ENCODE peak calls at places on chromosomes 12 and 14, in four cellular contexts. S, P, T and W are unnamed samples.

GRCh38 chr12:89783321-89784060 is 74.9 kb upstream of the ATP2B1 start:
- DNase-seq in T (no peak), P (no peak), S (no peak), W (no peak)

GRCh38 chr14:81110186-81110585 is 110.6 kb downstream of the GTF2A1 start:
- DNase-seq in S (no peak), T (no peak), P (no peak), W (no peak)

GRCh38 chr12:132327351-132328171 is 1.8 kb downstream of the GALNT9 start:
- DNase-seq in P (no peak), S (no peak), T (no peak), W (no peak)

GRCh38 chr12:117048585-117048904 is 50.7 kb downstream of the TESC start:
- DNase-seq in T (no peak), S (no peak), P (no peak), W (no peak)

GRCh38 chr12:110846615-110847566 is at the start of gene CCDC63:
- DNase-seq in S (peak), T (peak), P (peak), W (no peak)

GRCh38 chr14:26132061-26132460 is 465.8 kb downstream of the NOVA1 start:
- DNase-seq in S (no peak), T (no peak), P (no peak), W (no peak)

GRCh38 chr12:85627584-85627983 is 208.6 kb downstream of the RASSF9 start:
- DNase-seq in S (no peak), T (no peak), P (no peak), W (no peak)

GRCh38 chr14:101858791-101859537 is 97.5 kb downstream of the PPP2R5C start:
- DNase-seq in T (no peak), S (no peak), P (no peak), W (no peak)

GRCh38 chr12:53381739-53382630 is 2.0 kb downstream of the SP1 start:
- DNase-seq in S (no peak), P (peak), T (peak), W (no peak)

GRCh38 chr12:4824415-4824814 is 85.3 kb upstream of the KCNA1 start:
- DNase-seq in S (no peak), T (no peak), P (no peak), W (no peak)

GRCh38 chr12:101737476-101737875 is 1.8 kb downstream of the SYCP3 start:
- DNase-seq in T (no peak), P (no peak), S (no peak), W (no peak)

GRCh38 chr12:12405882-12406281 is 49.0 kb downstream of the BORCS5 start:
- DNase-seq in S (no peak), P (peak), T (no peak), W (no peak)

GRCh38 chr14:67934087-67934486 is 114.5 kb downstream of the RAD51B start:
- DNase-seq in S (peak), T (peak), P (peak), W (peak)

GRCh38 chr14:91244501-91244901 is at the start of gene GPR68:
- DNase-seq in T (no peak), S (no peak), P (no peak), W (no peak)

GRCh38 chr12:111730420-111730819 is 36.3 kb upstream of the ALDH2 start:
- DNase-seq in P (no peak), S (no peak), T (no peak), W (no peak)

GRCh38 chr12:52837341-52837741 is 3.2 kb upstream of the KRT79 start:
- DNase-seq in T (no peak), S (no peak), P (no peak), W (peak)

GRCh38 chr12:48001426-48002178 is 2.7 kb downstream of the COL2A1 start:
- DNase-seq in T (no peak), S (peak), P (no peak), W (no peak)

DNA sequence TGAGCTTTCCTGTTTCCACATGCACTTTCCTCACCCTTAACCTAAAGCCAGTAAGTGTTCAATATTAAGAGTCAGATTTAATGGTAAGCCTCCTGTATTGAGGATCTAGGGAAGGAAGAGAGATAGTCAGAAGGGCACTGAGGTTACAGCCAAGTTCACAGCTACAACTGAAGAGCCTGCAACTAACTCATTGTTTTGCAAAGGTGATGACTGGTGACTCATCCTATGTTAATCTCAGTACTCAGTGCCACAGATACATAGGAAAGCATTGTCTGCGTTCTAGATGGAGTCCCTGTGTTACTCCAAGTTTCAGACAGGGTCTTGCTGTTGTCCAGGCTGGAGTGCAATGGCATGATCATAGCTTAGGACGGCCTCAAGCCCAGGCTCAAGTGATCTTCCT is 157.0 kb upstream of the RBM19 start:
- DNase-seq in S (no peak), P (no peak), T (no peak), W (no peak)
- TF ChIP-seq TCF7L2 in S (no peak), P (no peak), T (no peak), W (no peak)

GRCh38 chr14:106455026-106455425 is 928.6 kb downstream of the TMEM121 start:
- DNase-seq in P (no peak), T (peak), S (no peak), W (no peak)
- TF ChIP-seq TCF7L2 in P (no peak), T (no peak), S (no peak), W (no peak)

GRCh38 chr14:89911018-89911919 is 43.3 kb downstream of the EFCAB11 start:
- DNase-seq in S (no peak), P (peak), T (no peak), W (no peak)

GRCh38 chr14:89912667-89913211 is 41.8 kb downstream of the EFCAB11 start:
- DNase-seq in T (no peak), P (peak), S (no peak), W (no peak)

GRCh38 chr14:89918721-89919120 is 35.8 kb downstream of the EFCAB11 start:
- DNase-seq in T (no peak), S (no peak), P (no peak), W (no peak)

GRCh38 chr14:89910706-89911017 is 43.9 kb downstream of the EFCAB11 start:
- DNase-seq in T (no peak), S (no peak), P (no peak), W (no peak)

GRCh38 chr14:89915114-89915878 is 39.2 kb downstream of the EFCAB11 start:
- DNase-seq in P (peak), S (peak), T (peak), W (peak)
- TF ChIP-seq TCF7L2 in P (no peak), S (no peak), T (no peak), W (no peak)

DNA sequence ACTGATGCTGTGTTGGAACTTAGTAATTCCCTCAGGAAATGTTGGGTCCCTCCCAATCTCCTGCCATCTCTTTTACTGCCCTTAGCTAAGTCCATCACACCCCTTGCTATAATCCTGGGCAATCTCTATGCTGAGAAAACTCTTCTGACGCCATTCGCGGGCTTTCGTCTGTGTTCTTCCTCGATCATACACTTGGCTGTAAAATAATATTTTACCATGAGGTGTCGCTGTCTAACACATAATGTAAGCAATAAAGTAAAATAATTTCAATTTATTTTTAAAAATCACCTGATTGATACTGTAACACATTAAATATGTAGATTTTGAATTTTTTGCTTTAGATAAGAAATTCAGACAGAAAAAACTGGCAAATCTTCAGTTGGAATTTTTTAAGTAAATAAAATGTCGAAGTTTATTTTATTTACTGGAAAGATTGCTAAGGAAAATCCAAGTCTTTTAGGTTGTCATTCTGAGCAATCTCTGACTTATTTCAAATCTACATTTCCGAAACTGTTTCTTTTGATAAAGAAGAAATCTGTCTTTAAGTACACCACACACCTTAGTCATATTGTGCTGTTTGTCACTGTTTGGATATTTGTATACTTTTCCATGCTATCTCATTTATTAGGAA is 304.0 kb upstream of the SSTR1 start:
- DNase-seq in T (peak), P (peak), S (peak), W (peak)
- TF ChIP-seq TCF7L2 in T (no peak), P (no peak), S (no peak), W (no peak)

GRCh38 chr14:35405304-35405996 is 901 bp upstream of the NFKBIA start:
- DNase-seq in P (peak), S (no peak), T (no peak), W (no peak)
- TF ChIP-seq TCF7L2 in P (no peak), S (no peak), T (no peak), W (no peak)

GRCh38 chr12:94710933-94711332 is 60.6 kb upstream of the TMCC3 start:
- DNase-seq in P (peak), S (peak), T (peak), W (no peak)
- TF ChIP-seq TCF7L2 in P (no peak), S (no peak), T (no peak), W (no peak)

GRCh38 chr12:34605955-34606748 is 583.9 kb downstream of the ALG10 start:
- DNase-seq in T (no peak), S (no peak), P (no peak), W (no peak)
- TF ChIP-seq TCF7L2 in T (no peak), S (no peak), P (no peak), W (no peak)

GRCh38 chr12:75836533-75836932 is 195.0 kb downstream of the PHLDA1 start:
- DNase-seq in P (peak), S (no peak), T (no peak), W (no peak)

GRCh38 chr12:75827061-75827460 is 204.5 kb downstream of the PHLDA1 start:
- DNase-seq in S (no peak), T (no peak), P (no peak), W (no peak)

GRCh38 chr12:75833268-75833667 is 198.3 kb downstream of the PHLDA1 start:
- DNase-seq in P (no peak), S (no peak), T (no peak), W (no peak)

GRCh38 chr12:75834591-75834990 is 197.0 kb downstream of the PHLDA1 start:
- DNase-seq in T (no peak), P (no peak), S (no peak), W (no peak)

DNA sequence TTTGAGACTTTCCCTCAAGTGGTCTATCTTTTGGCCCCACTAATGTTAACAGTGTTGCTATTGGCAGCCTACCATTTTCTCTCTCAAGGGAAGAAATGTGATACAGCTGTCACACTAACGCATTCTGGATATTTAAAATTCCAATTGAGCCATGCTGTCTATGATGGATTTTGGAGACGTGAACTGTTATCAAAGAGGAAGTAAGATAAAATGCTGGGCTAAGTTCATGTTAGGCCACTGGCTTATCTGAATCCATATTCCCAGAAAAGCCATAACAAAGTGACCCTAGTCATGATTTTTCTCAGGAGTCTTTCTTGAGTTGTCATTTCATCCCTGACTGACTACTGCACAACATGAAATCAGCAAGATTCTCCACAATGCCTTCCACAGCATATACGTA is 200.2 kb downstream of the PHLDA1 start:
- DNase-seq in S (no peak), P (no peak), T (no peak), W (no peak)
- TF ChIP-seq TCF7L2 in S (no peak), P (no peak), T (no peak), W (no peak)